ENCODE peak calls at places on chromosome 1, in five cellular contexts. One of them, this sample, is unnamed.

GRCh38 chr1:217524787-217525520 is 105.9 kb downstream of the GPATCH2 start:
- DNase-seq in endothelial cell of umbilical vein: peak
- DNase-seq in mammary epithelial cell: no peak
- DNase-seq in neural progenitor cell: no peak
- DNase-seq in SK-N-SH: no peak
- DNase-seq in this sample: peak

GRCh38 chr1:209576392-209576791 is 7.1 kb upstream of the CAMK1G start:
- DNase-seq in endothelial cell of umbilical vein: no peak
- DNase-seq in mammary epithelial cell: no peak
- DNase-seq in neural progenitor cell: peak
- DNase-seq in SK-N-SH: no peak
- DNase-seq in this sample: no peak

GRCh38 chr1:192576190-192577144 is 894 bp downstream of the RGS1 start:
- DNase-seq in endothelial cell of umbilical vein: no peak
- DNase-seq in mammary epithelial cell: no peak
- DNase-seq in neural progenitor cell: no peak
- DNase-seq in SK-N-SH: no peak
- DNase-seq in this sample: no peak

GRCh38 chr1:154627247-154628121 is 19.5 kb upstream of the ADAR start:
- DNase-seq in endothelial cell of umbilical vein: peak
- DNase-seq in mammary epithelial cell: peak
- DNase-seq in neural progenitor cell: peak
- DNase-seq in SK-N-SH: peak
- DNase-seq in this sample: peak

GRCh38 chr1:10911274-10912166 is 100.9 kb upstream of the TARDBP start:
- DNase-seq in endothelial cell of umbilical vein: no peak
- DNase-seq in mammary epithelial cell: no peak
- DNase-seq in neural progenitor cell: no peak
- DNase-seq in SK-N-SH: peak
- DNase-seq in this sample: no peak

GRCh38 chr1:85406887-85407593 is 57.9 kb downstream of the DDAH1 start:
- DNase-seq in endothelial cell of umbilical vein: peak
- DNase-seq in mammary epithelial cell: peak
- DNase-seq in neural progenitor cell: no peak
- DNase-seq in SK-N-SH: no peak
- DNase-seq in this sample: peak

GRCh38 chr1:183164350-183164749 is 21.7 kb upstream of the LAMC2 start:
- DNase-seq in endothelial cell of umbilical vein: peak
- DNase-seq in mammary epithelial cell: peak
- DNase-seq in neural progenitor cell: no peak
- DNase-seq in SK-N-SH: no peak
- DNase-seq in this sample: peak

GRCh38 chr1:174809755-174810280 is 189.9 kb upstream of the CACYBP start:
- DNase-seq in endothelial cell of umbilical vein: no peak
- DNase-seq in mammary epithelial cell: no peak
- DNase-seq in neural progenitor cell: no peak
- DNase-seq in SK-N-SH: no peak
- DNase-seq in this sample: no peak

GRCh38 chr1:33143181-33143580 is 38.7 kb downstream of the TRIM62 start:
- DNase-seq in endothelial cell of umbilical vein: no peak
- DNase-seq in mammary epithelial cell: no peak
- DNase-seq in neural progenitor cell: no peak
- DNase-seq in SK-N-SH: no peak
- DNase-seq in this sample: peak

GRCh38 chr1:62159940-62160348 is 34.7 kb upstream of the L1TD1 start:
- DNase-seq in endothelial cell of umbilical vein: no peak
- DNase-seq in mammary epithelial cell: no peak
- DNase-seq in neural progenitor cell: no peak
- DNase-seq in SK-N-SH: no peak
- DNase-seq in this sample: no peak

GRCh38 chr1:22025368-22026154 is 24.1 kb downstream of the CELA3A start:
- DNase-seq in endothelial cell of umbilical vein: peak
- DNase-seq in mammary epithelial cell: peak
- DNase-seq in neural progenitor cell: peak
- DNase-seq in SK-N-SH: peak
- DNase-seq in this sample: peak

DNA sequence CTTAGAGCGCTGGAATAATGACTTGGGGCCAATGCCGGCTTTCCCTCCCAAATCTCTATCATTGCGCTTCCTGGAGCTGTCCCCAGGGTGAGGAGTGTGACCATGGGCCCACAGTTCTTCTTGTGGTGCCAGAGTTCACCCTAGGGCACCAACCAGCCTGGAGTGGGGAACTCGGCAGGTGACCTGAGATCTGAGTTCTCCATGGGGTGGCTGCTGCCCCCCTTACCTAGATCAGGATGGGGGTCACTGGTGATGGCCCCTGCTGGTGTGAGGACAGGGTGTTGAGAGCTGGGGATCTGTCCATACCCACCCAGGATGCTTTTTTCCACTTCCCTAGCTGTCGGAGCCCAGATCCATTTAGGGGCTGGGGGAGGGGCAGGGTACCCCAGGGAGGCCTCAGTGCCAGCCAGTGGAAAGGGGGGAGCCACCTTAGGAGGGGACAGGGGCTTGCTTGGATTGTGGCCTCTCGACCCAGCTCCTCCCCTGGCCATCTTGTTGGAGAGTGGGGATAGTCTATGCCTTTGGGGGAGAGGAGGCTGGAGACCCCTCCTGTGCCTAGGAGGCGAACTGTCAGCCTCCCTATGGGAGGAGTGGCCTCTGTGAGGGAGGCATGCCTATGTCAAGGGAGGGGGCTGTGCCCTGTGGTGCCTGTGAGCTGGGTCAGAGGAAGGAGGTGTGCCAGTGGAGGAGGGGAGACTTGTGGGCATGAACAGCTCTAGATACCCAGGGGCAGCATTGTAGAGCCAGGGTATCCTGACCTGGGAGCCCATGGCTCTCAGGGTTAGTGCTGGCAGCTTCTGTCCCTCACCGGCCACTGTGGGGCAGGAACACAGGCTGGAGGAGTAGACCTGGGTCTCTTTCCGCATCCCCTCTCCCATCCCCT is 1.8 kb downstream of the FOXO6 start:
- DNase-seq in endothelial cell of umbilical vein: no peak
- DNase-seq in mammary epithelial cell: no peak
- DNase-seq in neural progenitor cell: no peak
- DNase-seq in SK-N-SH: no peak
- DNase-seq in this sample: no peak
- TF ChIP-seq CTCF in endothelial cell of umbilical vein: no peak
- TF ChIP-seq CTCF in mammary epithelial cell: no peak
- TF ChIP-seq CTCF in neural progenitor cell: no peak
- TF ChIP-seq CTCF in SK-N-SH: no peak
- TF ChIP-seq CTCF in this sample: no peak

GRCh38 chr1:8002329-8003320 is 23.5 kb downstream of the ERRFI1 start:
- DNase-seq in endothelial cell of umbilical vein: no peak
- DNase-seq in mammary epithelial cell: no peak
- DNase-seq in neural progenitor cell: no peak
- DNase-seq in SK-N-SH: no peak
- DNase-seq in this sample: no peak
- H2AFZ ChIP-seq in endothelial cell of umbilical vein: no peak
- H2AFZ ChIP-seq in mammary epithelial cell: no peak
- H2AFZ ChIP-seq in neural progenitor cell: no peak
- H2AFZ ChIP-seq in SK-N-SH: no peak
- H2AFZ ChIP-seq in this sample: no peak

GRCh38 chr1:223328566-223328965 is 35.4 kb downstream of the SUSD4 start:
- DNase-seq in endothelial cell of umbilical vein: no peak
- DNase-seq in mammary epithelial cell: no peak
- DNase-seq in neural progenitor cell: no peak
- DNase-seq in SK-N-SH: no peak
- DNase-seq in this sample: no peak

GRCh38 chr1:223329664-223330420 is 34.1 kb downstream of the SUSD4 start:
- DNase-seq in endothelial cell of umbilical vein: no peak
- DNase-seq in mammary epithelial cell: no peak
- DNase-seq in neural progenitor cell: no peak
- DNase-seq in SK-N-SH: no peak
- DNase-seq in this sample: no peak

GRCh38 chr1:223330462-223330861 is 33.5 kb downstream of the SUSD4 start:
- DNase-seq in endothelial cell of umbilical vein: no peak
- DNase-seq in mammary epithelial cell: no peak
- DNase-seq in neural progenitor cell: no peak
- DNase-seq in SK-N-SH: no peak
- DNase-seq in this sample: no peak

GRCh38 chr1:223331301-223331700 is 32.7 kb downstream of the SUSD4 start:
- DNase-seq in endothelial cell of umbilical vein: no peak
- DNase-seq in mammary epithelial cell: no peak
- DNase-seq in neural progenitor cell: peak
- DNase-seq in SK-N-SH: no peak
- DNase-seq in this sample: peak

DNA sequence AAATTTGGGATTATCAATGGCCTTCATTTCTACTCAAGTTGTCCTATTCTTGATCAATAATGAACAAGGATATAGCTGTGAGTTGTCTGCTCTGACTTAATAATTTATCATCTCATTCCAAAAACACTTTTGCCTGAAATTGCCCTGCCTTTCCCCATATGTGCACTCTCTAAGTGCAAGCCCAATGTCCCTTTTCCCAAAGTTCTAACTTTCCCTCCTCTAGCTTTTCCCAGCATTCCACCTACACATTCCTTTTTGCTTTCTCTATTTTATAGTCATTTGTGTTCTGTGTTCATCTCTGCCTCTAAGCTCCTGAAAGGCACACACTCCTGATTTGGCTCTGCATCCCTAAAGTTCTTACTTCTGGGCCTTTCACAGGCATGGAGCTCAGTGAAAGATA is 34.7 kb downstream of the SUSD4 start:
- DNase-seq in endothelial cell of umbilical vein: no peak
- DNase-seq in mammary epithelial cell: no peak
- DNase-seq in neural progenitor cell: no peak
- DNase-seq in SK-N-SH: no peak
- DNase-seq in this sample: no peak
- H3K4me2 ChIP-seq in endothelial cell of umbilical vein: no peak
- H3K4me2 ChIP-seq in mammary epithelial cell: no peak
- H3K4me2 ChIP-seq in neural progenitor cell: no peak
- H3K4me2 ChIP-seq in SK-N-SH: no peak
- H3K4me2 ChIP-seq in this sample: no peak

GRCh38 chr1:162404550-162405160 is 7.3 kb downstream of the SH2D1B start:
- DNase-seq in endothelial cell of umbilical vein: no peak
- DNase-seq in mammary epithelial cell: peak
- DNase-seq in neural progenitor cell: no peak
- DNase-seq in SK-N-SH: no peak
- DNase-seq in this sample: peak

GRCh38 chr1:162398999-162399580 is 12.8 kb downstream of the SH2D1B start:
- DNase-seq in endothelial cell of umbilical vein: no peak
- DNase-seq in mammary epithelial cell: no peak
- DNase-seq in neural progenitor cell: no peak
- DNase-seq in SK-N-SH: no peak
- DNase-seq in this sample: no peak

GRCh38 chr1:162397943-162398560 is 13.9 kb downstream of the SH2D1B start:
- DNase-seq in endothelial cell of umbilical vein: no peak
- DNase-seq in mammary epithelial cell: no peak
- DNase-seq in neural progenitor cell: no peak
- DNase-seq in SK-N-SH: no peak
- DNase-seq in this sample: no peak

GRCh38 chr1:162397039-162397448 is 14.9 kb downstream of the SH2D1B start:
- DNase-seq in endothelial cell of umbilical vein: no peak
- DNase-seq in mammary epithelial cell: no peak
- DNase-seq in neural progenitor cell: no peak
- DNase-seq in SK-N-SH: no peak
- DNase-seq in this sample: no peak

GRCh38 chr1:162400790-162401189 is 11.1 kb downstream of the SH2D1B start:
- DNase-seq in endothelial cell of umbilical vein: no peak
- DNase-seq in mammary epithelial cell: no peak
- DNase-seq in neural progenitor cell: no peak
- DNase-seq in SK-N-SH: no peak
- DNase-seq in this sample: no peak
- TF ChIP-seq CTCF in endothelial cell of umbilical vein: no peak
- TF ChIP-seq CTCF in mammary epithelial cell: no peak
- TF ChIP-seq CTCF in neural progenitor cell: no peak
- TF ChIP-seq CTCF in SK-N-SH: no peak
- TF ChIP-seq CTCF in this sample: no peak

GRCh38 chr1:43008106-43008424 is 49.4 kb upstream of the SLC2A1 start:
- DNase-seq in endothelial cell of umbilical vein: no peak
- DNase-seq in mammary epithelial cell: no peak
- DNase-seq in neural progenitor cell: peak
- DNase-seq in SK-N-SH: no peak
- DNase-seq in this sample: no peak
- H2AFZ ChIP-seq in endothelial cell of umbilical vein: no peak
- H2AFZ ChIP-seq in mammary epithelial cell: peak
- H2AFZ ChIP-seq in neural progenitor cell: no peak
- H2AFZ ChIP-seq in SK-N-SH: no peak
- H2AFZ ChIP-seq in this sample: peak

GRCh38 chr1:31587720-31588423 is 11.6 kb downstream of the TINAGL1 start:
- DNase-seq in endothelial cell of umbilical vein: peak
- DNase-seq in mammary epithelial cell: no peak
- DNase-seq in neural progenitor cell: peak
- DNase-seq in SK-N-SH: peak
- DNase-seq in this sample: no peak
- H3K4me2 ChIP-seq in endothelial cell of umbilical vein: no peak
- H3K4me2 ChIP-seq in mammary epithelial cell: peak
- H3K4me2 ChIP-seq in neural progenitor cell: no peak
- H3K4me2 ChIP-seq in SK-N-SH: no peak
- H3K4me2 ChIP-seq in this sample: no peak